ENCODE peak calls at places on chromosomes 13 and 19, in nine cellular contexts. One of them, this sample, is unnamed.
A peak's percentile ranks its signal among the peaks of the same experiment; 100 is the strongest.

GRCh38 chr13:113506025-113506685 is 15.6 kb upstream of the DCUN1D2 start:
- DNase-seq in cardiac fibroblast: peak; percentile 6
- DNase-seq in bronchial epithelial cell: no peak
- DNase-seq in GM06990: no peak
- DNase-seq in fibroblast of lung: no peak
- DNase-seq in cardiac muscle cell: no peak
- DNase-seq in kidney: no peak
- DNase-seq in NB4: peak; percentile 85
- DNase-seq in Caco-2: no peak
- DNase-seq in this sample: no peak

GRCh38 chr13:110187501-110188161 is 119.3 kb downstream of the COL4A1 start:
- DNase-seq in cardiac fibroblast: peak; percentile 97
- DNase-seq in bronchial epithelial cell: peak; percentile 74
- DNase-seq in GM06990: no peak
- DNase-seq in fibroblast of lung: peak; percentile 71
- DNase-seq in cardiac muscle cell: peak; percentile 93
- DNase-seq in kidney: no peak
- DNase-seq in NB4: no peak
- DNase-seq in Caco-2: no peak
- DNase-seq in this sample: peak; percentile 80

GRCh38 chr19:19271828-19272599 is 1.1 kb downstream of the TM6SF2 start:
- DNase-seq in cardiac fibroblast: no peak
- DNase-seq in bronchial epithelial cell: no peak
- DNase-seq in GM06990: no peak
- DNase-seq in fibroblast of lung: no peak
- DNase-seq in cardiac muscle cell: no peak
- DNase-seq in kidney: no peak
- DNase-seq in NB4: no peak
- DNase-seq in Caco-2: no peak
- DNase-seq in this sample: no peak

GRCh38 chr19:56751078-56751489 is 79.5 kb upstream of the ZNF835 start:
- DNase-seq in cardiac fibroblast: no peak
- DNase-seq in bronchial epithelial cell: no peak
- DNase-seq in GM06990: no peak
- DNase-seq in fibroblast of lung: no peak
- DNase-seq in cardiac muscle cell: no peak
- DNase-seq in kidney: no peak
- DNase-seq in NB4: no peak
- DNase-seq in Caco-2: peak; percentile 46
- DNase-seq in this sample: no peak

GRCh38 chr13:54799621-54800226 is 1771.1 kb downstream of the OLFM4 start:
- DNase-seq in cardiac fibroblast: no peak
- DNase-seq in bronchial epithelial cell: no peak
- DNase-seq in GM06990: no peak
- DNase-seq in fibroblast of lung: no peak
- DNase-seq in cardiac muscle cell: no peak
- DNase-seq in kidney: peak; percentile 63
- DNase-seq in NB4: no peak
- DNase-seq in Caco-2: no peak
- DNase-seq in this sample: no peak

GRCh38 chr19:48989701-48990291 is 3.3 kb downstream of the GYS1 start:
- DNase-seq in cardiac fibroblast: no peak
- DNase-seq in bronchial epithelial cell: no peak
- DNase-seq in GM06990: no peak
- DNase-seq in fibroblast of lung: no peak
- DNase-seq in cardiac muscle cell: no peak
- DNase-seq in kidney: no peak
- DNase-seq in NB4: no peak
- DNase-seq in Caco-2: peak; percentile 72
- DNase-seq in this sample: no peak

GRCh38 chr13:79528356-79528755 is 47.4 kb downstream of the NDFIP2 start:
- DNase-seq in cardiac fibroblast: no peak
- DNase-seq in bronchial epithelial cell: peak; percentile 49
- DNase-seq in GM06990: no peak
- DNase-seq in fibroblast of lung: no peak
- DNase-seq in cardiac muscle cell: no peak
- DNase-seq in kidney: no peak
- DNase-seq in NB4: no peak
- DNase-seq in Caco-2: no peak
- DNase-seq in this sample: peak; percentile 71

GRCh38 chr19:13843104-13843921 is 33.6 kb upstream of the NANOS3 start:
- DNase-seq in cardiac fibroblast: peak; percentile 79
- DNase-seq in bronchial epithelial cell: peak; percentile 92
- DNase-seq in GM06990: no peak
- DNase-seq in fibroblast of lung: no peak
- DNase-seq in cardiac muscle cell: peak; percentile 42
- DNase-seq in kidney: peak; percentile 94
- DNase-seq in NB4: no peak
- DNase-seq in Caco-2: peak; percentile 66
- DNase-seq in this sample: peak; percentile 87

GRCh38 chr19:3604987-3605343 is 1.7 kb downstream of the TBXA2R start:
- DNase-seq in cardiac fibroblast: no peak
- DNase-seq in bronchial epithelial cell: no peak
- DNase-seq in GM06990: no peak
- DNase-seq in fibroblast of lung: no peak
- DNase-seq in cardiac muscle cell: no peak
- DNase-seq in kidney: no peak
- DNase-seq in NB4: peak; percentile 79
- DNase-seq in Caco-2: no peak
- DNase-seq in this sample: no peak

GRCh38 chr13:42466123-42466522 is 107.8 kb upstream of the TNFSF11 start:
- DNase-seq in cardiac fibroblast: no peak
- DNase-seq in bronchial epithelial cell: no peak
- DNase-seq in GM06990: no peak
- DNase-seq in fibroblast of lung: no peak
- DNase-seq in cardiac muscle cell: no peak
- DNase-seq in kidney: no peak
- DNase-seq in NB4: no peak
- DNase-seq in Caco-2: no peak
- DNase-seq in this sample: no peak

GRCh38 chr19:55173717-55174409 is 6.2 kb downstream of the SYT5 start:
- DNase-seq in cardiac fibroblast: peak; percentile 69
- DNase-seq in bronchial epithelial cell: peak; percentile 35
- DNase-seq in GM06990: peak; percentile 36
- DNase-seq in fibroblast of lung: peak; percentile 75
- DNase-seq in cardiac muscle cell: peak; percentile 50
- DNase-seq in kidney: no peak
- DNase-seq in NB4: no peak
- DNase-seq in Caco-2: peak; percentile 87
- DNase-seq in this sample: peak; percentile 80

GRCh38 chr19:46958542-46958941 is 61.1 kb upstream of the NPAS1 start:
- DNase-seq in cardiac fibroblast: peak; percentile 64
- DNase-seq in bronchial epithelial cell: no peak
- DNase-seq in GM06990: no peak
- DNase-seq in fibroblast of lung: peak; percentile 41
- DNase-seq in cardiac muscle cell: no peak
- DNase-seq in kidney: no peak
- DNase-seq in NB4: peak; percentile 87
- DNase-seq in Caco-2: no peak
- DNase-seq in this sample: no peak

GRCh38 chr19:14187586-14187985 is 18.4 kb downstream of the ADGRL1 start:
- DNase-seq in cardiac fibroblast: no peak
- DNase-seq in bronchial epithelial cell: no peak
- DNase-seq in GM06990: no peak
- DNase-seq in fibroblast of lung: no peak
- DNase-seq in cardiac muscle cell: no peak
- DNase-seq in kidney: no peak
- DNase-seq in NB4: peak; percentile 73
- DNase-seq in Caco-2: no peak
- DNase-seq in this sample: no peak

GRCh38 chr19:36876993-36877938 is 26.6 kb downstream of the ZNF345 start:
- DNase-seq in cardiac fibroblast: no peak
- DNase-seq in bronchial epithelial cell: peak; percentile 0
- DNase-seq in GM06990: no peak
- DNase-seq in fibroblast of lung: peak; percentile 5
- DNase-seq in cardiac muscle cell: no peak
- DNase-seq in kidney: no peak
- DNase-seq in NB4: no peak
- DNase-seq in Caco-2: no peak
- DNase-seq in this sample: no peak

GRCh38 chr19:1465191-1466016 is 13.6 kb downstream of the C19orf25 start:
- DNase-seq in cardiac fibroblast: peak; percentile 59
- DNase-seq in bronchial epithelial cell: peak; percentile 42
- DNase-seq in GM06990: no peak
- DNase-seq in fibroblast of lung: peak; percentile 39
- DNase-seq in cardiac muscle cell: peak; percentile 73
- DNase-seq in kidney: peak; percentile 84
- DNase-seq in NB4: peak; percentile 61
- DNase-seq in Caco-2: no peak
- DNase-seq in this sample: peak; percentile 79

GRCh38 chr13:19606152-19606551 is 27.3 kb upstream of the MPHOSPH8 start:
- DNase-seq in cardiac fibroblast: no peak
- DNase-seq in bronchial epithelial cell: peak; percentile 78
- DNase-seq in GM06990: no peak
- DNase-seq in fibroblast of lung: no peak
- DNase-seq in cardiac muscle cell: no peak
- DNase-seq in kidney: no peak
- DNase-seq in NB4: no peak
- DNase-seq in Caco-2: no peak
- DNase-seq in this sample: peak; percentile 87

GRCh38 chr13:64453831-64454230 is 2776.3 kb downstream of the PCDH9 start:
- DNase-seq in cardiac fibroblast: peak; percentile 16
- DNase-seq in bronchial epithelial cell: no peak
- DNase-seq in GM06990: no peak
- DNase-seq in fibroblast of lung: no peak
- DNase-seq in cardiac muscle cell: peak; percentile 27
- DNase-seq in kidney: no peak
- DNase-seq in NB4: no peak
- DNase-seq in Caco-2: no peak
- DNase-seq in this sample: no peak

GRCh38 chr13:51453308-51453958 is 597 bp upstream of the INTS6 start:
- DNase-seq in cardiac fibroblast: no peak
- DNase-seq in bronchial epithelial cell: no peak
- DNase-seq in GM06990: peak; percentile 91
- DNase-seq in fibroblast of lung: no peak
- DNase-seq in cardiac muscle cell: no peak
- DNase-seq in kidney: peak; percentile 94
- DNase-seq in NB4: peak; percentile 99
- DNase-seq in Caco-2: no peak
- DNase-seq in this sample: no peak

GRCh38 chr13:47463726-47464125 is 537.3 kb downstream of the SUCLA2 start:
- DNase-seq in cardiac fibroblast: peak; percentile 62
- DNase-seq in bronchial epithelial cell: no peak
- DNase-seq in GM06990: no peak
- DNase-seq in fibroblast of lung: peak; percentile 59
- DNase-seq in cardiac muscle cell: no peak
- DNase-seq in kidney: no peak
- DNase-seq in NB4: no peak
- DNase-seq in Caco-2: no peak
- DNase-seq in this sample: no peak

GRCh38 chr19:54172764-54173699 is at the start of gene TMC4:
- DNase-seq in cardiac fibroblast: peak; percentile 63
- DNase-seq in bronchial epithelial cell: peak; percentile 80
- DNase-seq in GM06990: no peak
- DNase-seq in fibroblast of lung: no peak
- DNase-seq in cardiac muscle cell: no peak
- DNase-seq in kidney: peak; percentile 88
- DNase-seq in NB4: no peak
- DNase-seq in Caco-2: peak; percentile 96
- DNase-seq in this sample: peak; percentile 83

GRCh38 chr19:23283925-23284324 is 33.7 kb upstream of the ZNF724 start:
- DNase-seq in cardiac fibroblast: peak; percentile 22
- DNase-seq in bronchial epithelial cell: peak; percentile 15
- DNase-seq in GM06990: no peak
- DNase-seq in fibroblast of lung: peak; percentile 9
- DNase-seq in cardiac muscle cell: peak; percentile 18
- DNase-seq in kidney: no peak
- DNase-seq in NB4: peak; percentile 78
- DNase-seq in Caco-2: no peak
- DNase-seq in this sample: peak; percentile 41
- TF ChIP-seq CTCF in cardiac fibroblast: peak; percentile 84
- TF ChIP-seq CTCF in bronchial epithelial cell: peak; percentile 52
- TF ChIP-seq CTCF in GM06990: peak; percentile 66
- TF ChIP-seq CTCF in fibroblast of lung: peak; percentile 46
- TF ChIP-seq CTCF in cardiac muscle cell: peak; percentile 45
- TF ChIP-seq CTCF in kidney: peak; percentile 73
- TF ChIP-seq CTCF in NB4: peak; percentile 80
- TF ChIP-seq CTCF in Caco-2: peak; percentile 42
- TF ChIP-seq CTCF in this sample: peak; percentile 59

DNA sequence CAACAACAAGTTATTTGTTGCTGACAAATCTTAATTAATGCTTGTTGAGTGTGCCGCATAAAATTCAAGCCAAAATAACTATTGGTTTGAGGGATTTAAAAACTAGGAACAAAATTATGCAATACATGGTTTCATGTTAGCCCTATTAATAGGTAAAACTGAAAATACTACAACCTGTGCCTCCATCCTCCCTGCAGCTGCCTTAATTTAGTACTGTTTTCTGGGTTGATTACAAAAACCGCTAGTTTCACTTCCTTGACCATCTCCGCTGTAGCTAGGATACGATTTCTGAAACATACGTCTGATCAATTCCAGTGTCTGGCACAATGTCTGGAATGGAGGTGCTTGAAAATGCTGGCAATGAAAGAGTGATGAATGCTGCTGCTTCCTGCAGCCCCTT is 273.5 kb downstream of the SHISA2 start:
- DNase-seq in cardiac fibroblast: no peak
- DNase-seq in bronchial epithelial cell: no peak
- DNase-seq in GM06990: peak; percentile 44
- DNase-seq in fibroblast of lung: no peak
- DNase-seq in cardiac muscle cell: no peak
- DNase-seq in kidney: no peak
- DNase-seq in NB4: peak; percentile 28
- DNase-seq in Caco-2: no peak
- DNase-seq in this sample: no peak
- H3K4me3 ChIP-seq in cardiac fibroblast: no peak overlapping the region
- H3K4me3 ChIP-seq in bronchial epithelial cell: no peak overlapping the region
- H3K4me3 ChIP-seq in GM06990: no peak overlapping the region
- H3K4me3 ChIP-seq in fibroblast of lung: no peak overlapping the region
- H3K4me3 ChIP-seq in cardiac muscle cell: no peak overlapping the region
- H3K4me3 ChIP-seq in kidney: no peak overlapping the region
- H3K4me3 ChIP-seq in NB4: no peak overlapping the region
- H3K4me3 ChIP-seq in Caco-2: no peak overlapping the region
- H3K4me3 ChIP-seq in this sample: no peak overlapping the region

DNA sequence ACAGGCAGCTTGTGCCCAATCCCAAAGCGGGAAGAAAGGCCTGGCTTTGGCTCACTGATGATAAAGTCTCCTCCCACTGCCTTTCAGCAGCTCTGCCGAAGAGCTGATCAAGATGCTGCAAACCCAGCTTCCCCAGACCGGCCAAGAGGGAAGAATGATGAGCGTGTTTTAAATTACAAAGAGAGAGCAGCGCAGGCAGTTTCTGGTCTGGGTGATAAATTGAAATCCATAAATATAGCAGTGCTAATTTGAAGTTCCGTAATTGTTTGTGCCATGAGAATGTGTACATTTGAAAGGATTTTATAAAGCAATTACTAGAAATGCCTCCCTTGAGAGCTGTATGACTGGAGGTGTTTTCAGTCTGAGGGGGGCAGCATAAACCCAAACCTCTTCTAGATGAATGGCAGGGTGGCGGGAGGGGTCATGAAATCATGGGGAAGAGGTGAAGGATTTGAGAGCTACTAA is 171.8 kb downstream of the STK24 start:
- DNase-seq in cardiac fibroblast: peak; percentile 72
- DNase-seq in bronchial epithelial cell: no peak
- DNase-seq in GM06990: no peak
- DNase-seq in fibroblast of lung: peak; percentile 29
- DNase-seq in cardiac muscle cell: peak; percentile 52
- DNase-seq in kidney: no peak
- DNase-seq in NB4: no peak
- DNase-seq in Caco-2: no peak
- DNase-seq in this sample: no peak
- TF ChIP-seq CTCF in cardiac fibroblast: no peak
- TF ChIP-seq CTCF in bronchial epithelial cell: no peak
- TF ChIP-seq CTCF in GM06990: no peak
- TF ChIP-seq CTCF in fibroblast of lung: no peak
- TF ChIP-seq CTCF in cardiac muscle cell: no peak
- TF ChIP-seq CTCF in kidney: no peak
- TF ChIP-seq CTCF in NB4: no peak
- TF ChIP-seq CTCF in Caco-2: no peak
- TF ChIP-seq CTCF in this sample: no peak

GRCh38 chr19:17063412-17063811 is 11.8 kb downstream of the HAUS8 start:
- DNase-seq in cardiac fibroblast: no peak
- DNase-seq in bronchial epithelial cell: no peak
- DNase-seq in GM06990: no peak
- DNase-seq in fibroblast of lung: no peak
- DNase-seq in cardiac muscle cell: no peak
- DNase-seq in kidney: no peak
- DNase-seq in NB4: no peak
- DNase-seq in Caco-2: no peak
- DNase-seq in this sample: no peak
- H3K4me3 ChIP-seq in cardiac fibroblast: no peak overlapping the region
- H3K4me3 ChIP-seq in bronchial epithelial cell: no peak overlapping the region
- H3K4me3 ChIP-seq in GM06990: no peak overlapping the region
- H3K4me3 ChIP-seq in fibroblast of lung: no peak overlapping the region
- H3K4me3 ChIP-seq in cardiac muscle cell: no peak overlapping the region
- H3K4me3 ChIP-seq in kidney: no peak overlapping the region
- H3K4me3 ChIP-seq in NB4: no peak overlapping the region
- H3K4me3 ChIP-seq in Caco-2: no peak overlapping the region
- H3K4me3 ChIP-seq in this sample: no peak overlapping the region

This sample was measured in epithelial cell of esophagus.